ENCODE peak calls at places on chromosomes 3 and 15, in five cellular contexts. U, H, G, E and T are unnamed samples.

GRCh38 chr3:171875923-171876412 is 32.8 kb downstream of the TMEM212 start:
- DNase-seq in G (no peak), E (no peak), U (no peak), H (no peak), T (no peak)

GRCh38 chr3:60366491-60366890 is 884.8 kb downstream of the FHIT start:
- DNase-seq in G (no peak), U (no peak), H (no peak), E (no peak), T (no peak)

GRCh38 chr15:68818088-68818670 is 2.5 kb downstream of the ANP32A start:
- DNase-seq in H (peak), G (peak), E (peak), U (peak), T (peak)

GRCh38 chr3:19937459-19938362 is 3.7 kb upstream of the EFHB start:
- DNase-seq in G (no peak), H (no peak), E (no peak), U (no peak), T (no peak)

GRCh38 chr3:179898024-179898423 is 138.7 kb downstream of the PEX5L start:
- DNase-seq in E (no peak), G (peak), U (no peak), H (no peak), T (no peak)

GRCh38 chr3:129490273-129490675 is 38.2 kb upstream of the RHO start:
- DNase-seq in H (peak), E (peak), G (peak), U (peak), T (peak)

GRCh38 chr15:89416339-89417183 is 79.8 kb downstream of the RHCG start:
- DNase-seq in G (peak), U (peak), E (peak), H (no peak), T (peak)

GRCh38 chr3:181631901-181632300 is 79.8 kb upstream of the SOX2 start:
- DNase-seq in E (no peak), G (no peak), U (no peak), H (no peak), T (no peak)

GRCh38 chr3:184354121-184354728 is 7.2 kb downstream of the CLCN2 start:
- DNase-seq in U (peak), H (no peak), G (peak), E (peak), T (no peak)

GRCh38 chr15:37057831-37058230 is 42.5 kb downstream of the MEIS2 start:
- DNase-seq in H (no peak), U (no peak), E (no peak), G (no peak), T (no peak)

GRCh38 chr15:72068826-72069225 is 49.1 kb downstream of the MYO9A start:
- DNase-seq in H (no peak), U (no peak), E (no peak), G (no peak), T (no peak)

GRCh38 chr3:44198957-44199269 is 42.8 kb upstream of the TOPAZ1 start:
- DNase-seq in E (no peak), H (no peak), G (no peak), U (no peak), T (no peak)

GRCh38 chr3:48952510-48953118 is 34.0 kb downstream of the ARIH2 start:
- DNase-seq in U (no peak), E (peak), H (no peak), G (peak), T (no peak)